ENCODE peak calls at places on chromosomes 7 and 10, in eight cellular contexts. One of them, this sample, is unnamed.

GRCh38 chr10:123648595-123648994 is 17.6 kb upstream of the GPR26 start:
- DNase-seq in osteoblast: no peak
- DNase-seq in coronary artery: peak; percentile 38
- DNase-seq in lower leg skin: no peak
- DNase-seq in endothelial cell of umbilical vein: no peak
- DNase-seq in Panc1: no peak
- DNase-seq in fibroblast of the aortic adventitia: no peak
- DNase-seq in epithelial cell of proximal tubule: no peak
- DNase-seq in this sample: no peak

GRCh38 chr7:100856871-100857282 is 4.4 kb downstream of the SLC12A9 start:
- DNase-seq in osteoblast: no peak
- DNase-seq in coronary artery: no peak
- DNase-seq in lower leg skin: no peak
- DNase-seq in endothelial cell of umbilical vein: no peak
- DNase-seq in Panc1: no peak
- DNase-seq in fibroblast of the aortic adventitia: no peak
- DNase-seq in epithelial cell of proximal tubule: no peak
- DNase-seq in this sample: no peak

GRCh38 chr10:50538473-50539398 is 85.0 kb downstream of the SGMS1 start:
- DNase-seq in osteoblast: no peak
- DNase-seq in coronary artery: no peak
- DNase-seq in lower leg skin: no peak
- DNase-seq in endothelial cell of umbilical vein: peak; percentile 19
- DNase-seq in Panc1: no peak
- DNase-seq in fibroblast of the aortic adventitia: no peak
- DNase-seq in epithelial cell of proximal tubule: peak; percentile 40
- DNase-seq in this sample: peak; percentile 73

GRCh38 chr7:131039355-131039762 is 288.3 kb upstream of the MKLN1 start:
- DNase-seq in osteoblast: no peak
- DNase-seq in coronary artery: no peak
- DNase-seq in lower leg skin: no peak
- DNase-seq in endothelial cell of umbilical vein: no peak
- DNase-seq in Panc1: no peak
- DNase-seq in fibroblast of the aortic adventitia: peak; percentile 39
- DNase-seq in epithelial cell of proximal tubule: no peak
- DNase-seq in this sample: no peak

GRCh38 chr10:31004611-31005193 is 27.0 kb downstream of the ZNF438 start:
- DNase-seq in osteoblast: peak; percentile 75
- DNase-seq in coronary artery: no peak
- DNase-seq in lower leg skin: no peak
- DNase-seq in endothelial cell of umbilical vein: peak; percentile 97
- DNase-seq in Panc1: no peak
- DNase-seq in fibroblast of the aortic adventitia: peak; percentile 93
- DNase-seq in epithelial cell of proximal tubule: no peak
- DNase-seq in this sample: no peak

GRCh38 chr7:77674878-77675277 is 21.4 kb upstream of the RSBN1L start:
- DNase-seq in osteoblast: no peak
- DNase-seq in coronary artery: no peak
- DNase-seq in lower leg skin: no peak
- DNase-seq in endothelial cell of umbilical vein: no peak
- DNase-seq in Panc1: no peak
- DNase-seq in fibroblast of the aortic adventitia: peak; percentile 58
- DNase-seq in epithelial cell of proximal tubule: no peak
- DNase-seq in this sample: peak; percentile 42

GRCh38 chr7:140525741-140526140 is 46.4 kb upstream of the MKRN1 start:
- DNase-seq in osteoblast: no peak
- DNase-seq in coronary artery: no peak
- DNase-seq in lower leg skin: no peak
- DNase-seq in endothelial cell of umbilical vein: no peak
- DNase-seq in Panc1: no peak
- DNase-seq in fibroblast of the aortic adventitia: peak; percentile 40
- DNase-seq in epithelial cell of proximal tubule: no peak
- DNase-seq in this sample: no peak

GRCh38 chr7:118974836-118975235 is 750.3 kb downstream of the ANKRD7 start:
- DNase-seq in osteoblast: no peak
- DNase-seq in coronary artery: no peak
- DNase-seq in lower leg skin: no peak
- DNase-seq in endothelial cell of umbilical vein: no peak
- DNase-seq in Panc1: no peak
- DNase-seq in fibroblast of the aortic adventitia: no peak
- DNase-seq in epithelial cell of proximal tubule: no peak
- DNase-seq in this sample: no peak

GRCh38 chr10:110279062-110279986 is 25.4 kb downstream of the SMNDC1 start:
- DNase-seq in osteoblast: no peak
- DNase-seq in coronary artery: no peak
- DNase-seq in lower leg skin: peak; percentile 56
- DNase-seq in endothelial cell of umbilical vein: peak; percentile 76
- DNase-seq in Panc1: peak; percentile 52
- DNase-seq in fibroblast of the aortic adventitia: peak; percentile 82
- DNase-seq in epithelial cell of proximal tubule: no peak
- DNase-seq in this sample: peak; percentile 68

GRCh38 chr7:27585781-27586447 is 76.8 kb downstream of the HIBADH start:
- DNase-seq in osteoblast: no peak
- DNase-seq in coronary artery: no peak
- DNase-seq in lower leg skin: no peak
- DNase-seq in endothelial cell of umbilical vein: no peak
- DNase-seq in Panc1: no peak
- DNase-seq in fibroblast of the aortic adventitia: peak; percentile 52
- DNase-seq in epithelial cell of proximal tubule: no peak
- DNase-seq in this sample: no peak

GRCh38 chr10:24344695-24345473 is 135.9 kb downstream of the KIAA1217 start:
- DNase-seq in osteoblast: no peak
- DNase-seq in coronary artery: no peak
- DNase-seq in lower leg skin: no peak
- DNase-seq in endothelial cell of umbilical vein: no peak
- DNase-seq in Panc1: no peak
- DNase-seq in fibroblast of the aortic adventitia: no peak
- DNase-seq in epithelial cell of proximal tubule: no peak
- DNase-seq in this sample: no peak

GRCh38 chr10:20100157-20100556 is 283.9 kb downstream of the PLXDC2 start:
- DNase-seq in osteoblast: no peak
- DNase-seq in coronary artery: no peak
- DNase-seq in lower leg skin: no peak
- DNase-seq in endothelial cell of umbilical vein: peak; percentile 18
- DNase-seq in Panc1: no peak
- DNase-seq in fibroblast of the aortic adventitia: peak; percentile 5
- DNase-seq in epithelial cell of proximal tubule: peak; percentile 23
- DNase-seq in this sample: no peak

GRCh38 chr7:781228-781864 is 50.9 kb upstream of the SUN1 start:
- DNase-seq in osteoblast: peak; percentile 29
- DNase-seq in coronary artery: no peak
- DNase-seq in lower leg skin: no peak
- DNase-seq in endothelial cell of umbilical vein: no peak
- DNase-seq in Panc1: no peak
- DNase-seq in fibroblast of the aortic adventitia: no peak
- DNase-seq in epithelial cell of proximal tubule: no peak
- DNase-seq in this sample: no peak

GRCh38 chr7:35993113-35993512 is 159.9 kb upstream of the EEPD1 start:
- DNase-seq in osteoblast: no peak
- DNase-seq in coronary artery: no peak
- DNase-seq in lower leg skin: no peak
- DNase-seq in endothelial cell of umbilical vein: no peak
- DNase-seq in Panc1: peak; percentile 95
- DNase-seq in fibroblast of the aortic adventitia: no peak
- DNase-seq in epithelial cell of proximal tubule: no peak
- DNase-seq in this sample: no peak

GRCh38 chr10:131132681-131133080 is 178.8 kb downstream of the TCERG1L start:
- DNase-seq in osteoblast: no peak
- DNase-seq in coronary artery: no peak
- DNase-seq in lower leg skin: no peak
- DNase-seq in endothelial cell of umbilical vein: no peak
- DNase-seq in Panc1: no peak
- DNase-seq in fibroblast of the aortic adventitia: no peak
- DNase-seq in epithelial cell of proximal tubule: no peak
- DNase-seq in this sample: no peak

GRCh38 chr10:44977287-44978212 is 1.1 kb downstream of the DEPP1 start:
- DNase-seq in osteoblast: peak; percentile 49
- DNase-seq in coronary artery: no peak
- DNase-seq in lower leg skin: no peak
- DNase-seq in endothelial cell of umbilical vein: no peak
- DNase-seq in Panc1: no peak
- DNase-seq in fibroblast of the aortic adventitia: no peak
- DNase-seq in epithelial cell of proximal tubule: no peak
- DNase-seq in this sample: no peak

GRCh38 chr10:32958992-32959703 is 1.1 kb upstream of the ITGB1 start:
- DNase-seq in osteoblast: no peak
- DNase-seq in coronary artery: no peak
- DNase-seq in lower leg skin: no peak
- DNase-seq in endothelial cell of umbilical vein: no peak
- DNase-seq in Panc1: no peak
- DNase-seq in fibroblast of the aortic adventitia: no peak
- DNase-seq in epithelial cell of proximal tubule: no peak
- DNase-seq in this sample: peak; percentile 82

GRCh38 chr7:138837627-138838026 is 39.6 kb upstream of the ATP6V0A4 start:
- DNase-seq in osteoblast: no peak
- DNase-seq in coronary artery: no peak
- DNase-seq in lower leg skin: no peak
- DNase-seq in endothelial cell of umbilical vein: peak; percentile 62
- DNase-seq in Panc1: no peak
- DNase-seq in fibroblast of the aortic adventitia: peak; percentile 24
- DNase-seq in epithelial cell of proximal tubule: no peak
- DNase-seq in this sample: no peak

GRCh38 chr10:86954681-86955500 is 2.5 kb downstream of the MMRN2 start:
- DNase-seq in osteoblast: peak; percentile 94
- DNase-seq in coronary artery: peak; percentile 71
- DNase-seq in lower leg skin: no peak
- DNase-seq in endothelial cell of umbilical vein: peak; percentile 37
- DNase-seq in Panc1: no peak
- DNase-seq in fibroblast of the aortic adventitia: no peak
- DNase-seq in epithelial cell of proximal tubule: no peak
- DNase-seq in this sample: no peak

DNA sequence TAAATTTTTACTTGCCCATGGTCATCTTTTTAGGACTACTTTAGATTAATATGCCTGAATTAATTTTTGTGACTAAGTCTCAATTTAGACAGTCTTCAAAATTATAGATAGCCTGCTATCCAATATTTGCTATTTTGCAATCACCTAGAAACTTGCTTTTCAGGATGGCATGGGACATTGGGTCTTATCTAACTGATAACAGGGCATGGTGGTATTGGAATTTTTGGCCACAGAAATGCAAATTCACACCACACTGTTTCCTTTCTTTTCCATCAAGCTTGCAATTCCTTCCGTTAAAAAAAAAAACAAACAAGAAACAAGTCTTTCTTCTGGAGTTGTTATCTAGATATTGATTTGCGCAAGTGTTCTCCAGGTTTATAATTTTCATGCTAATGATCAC is 8.8 kb downstream of the ARL5B start:
- DNase-seq in osteoblast: no peak
- DNase-seq in coronary artery: no peak
- DNase-seq in lower leg skin: no peak
- DNase-seq in endothelial cell of umbilical vein: no peak
- DNase-seq in Panc1: no peak
- DNase-seq in fibroblast of the aortic adventitia: no peak
- DNase-seq in epithelial cell of proximal tubule: no peak
- DNase-seq in this sample: no peak
- H3K4me3 ChIP-seq in osteoblast: no peak overlapping the region
- H3K4me3 ChIP-seq in coronary artery: no peak overlapping the region
- H3K4me3 ChIP-seq in lower leg skin: no peak overlapping the region
- H3K4me3 ChIP-seq in endothelial cell of umbilical vein: no peak overlapping the region
- H3K4me3 ChIP-seq in Panc1: no peak overlapping the region
- H3K4me3 ChIP-seq in fibroblast of the aortic adventitia: no peak overlapping the region
- H3K4me3 ChIP-seq in epithelial cell of proximal tubule: no peak overlapping the region
- H3K4me3 ChIP-seq in this sample: no peak overlapping the region

DNA sequence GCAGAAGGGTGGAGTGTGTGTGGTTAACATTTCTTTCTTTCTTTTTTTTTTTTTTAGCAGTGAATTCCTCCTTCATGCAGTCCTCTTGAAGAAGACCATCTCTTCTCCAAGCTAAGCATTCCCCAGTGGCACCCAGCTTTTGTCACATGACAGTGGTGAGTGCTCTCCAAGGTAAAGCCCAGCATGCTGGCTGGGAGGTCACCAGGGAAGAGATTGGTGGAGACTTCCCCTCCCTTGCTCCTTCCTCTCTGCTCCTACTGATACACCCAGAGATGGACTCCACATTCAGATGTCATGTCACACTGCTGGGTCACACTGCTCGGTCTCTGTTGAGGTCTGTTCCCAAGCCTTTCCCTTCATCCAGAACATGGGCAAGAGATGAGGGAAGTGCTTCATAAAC is 55.3 kb downstream of the FRMPD2 start:
- DNase-seq in osteoblast: no peak
- DNase-seq in coronary artery: no peak
- DNase-seq in lower leg skin: no peak
- DNase-seq in endothelial cell of umbilical vein: no peak
- DNase-seq in Panc1: no peak
- DNase-seq in fibroblast of the aortic adventitia: no peak
- DNase-seq in epithelial cell of proximal tubule: no peak
- DNase-seq in this sample: no peak
- TF ChIP-seq CTCF in osteoblast: no peak
- TF ChIP-seq CTCF in coronary artery: no peak
- TF ChIP-seq CTCF in lower leg skin: no peak
- TF ChIP-seq CTCF in endothelial cell of umbilical vein: no peak
- TF ChIP-seq CTCF in Panc1: no peak
- TF ChIP-seq CTCF in fibroblast of the aortic adventitia: no peak
- TF ChIP-seq CTCF in epithelial cell of proximal tubule: no peak
- TF ChIP-seq CTCF in this sample: no peak

GRCh38 chr10:484441-484924 is 205.0 kb downstream of the DIP2C start:
- DNase-seq in osteoblast: no peak
- DNase-seq in coronary artery: peak; percentile 70
- DNase-seq in lower leg skin: no peak
- DNase-seq in endothelial cell of umbilical vein: peak; percentile 26
- DNase-seq in Panc1: no peak
- DNase-seq in fibroblast of the aortic adventitia: peak; percentile 38
- DNase-seq in epithelial cell of proximal tubule: no peak
- DNase-seq in this sample: peak; percentile 62
- H3K4me3 ChIP-seq in osteoblast: peak overlapping the region; percentile 71
- H3K4me3 ChIP-seq in coronary artery: peak overlapping the region; percentile 53
- H3K4me3 ChIP-seq in lower leg skin: no peak overlapping the region
- H3K4me3 ChIP-seq in endothelial cell of umbilical vein: no peak overlapping the region
- H3K4me3 ChIP-seq in Panc1: peak overlapping the region; percentile 35
- H3K4me3 ChIP-seq in fibroblast of the aortic adventitia: peak overlapping the region; percentile 57
- H3K4me3 ChIP-seq in epithelial cell of proximal tubule: peak overlapping the region; percentile 44
- H3K4me3 ChIP-seq in this sample: peak overlapping the region; percentile 75

GRCh38 chr10:113078282-113078907 is 128.3 kb downstream of the TCF7L2 start:
- DNase-seq in osteoblast: no peak
- DNase-seq in coronary artery: no peak
- DNase-seq in lower leg skin: no peak
- DNase-seq in endothelial cell of umbilical vein: no peak
- DNase-seq in Panc1: no peak
- DNase-seq in fibroblast of the aortic adventitia: no peak
- DNase-seq in epithelial cell of proximal tubule: no peak
- DNase-seq in this sample: no peak

GRCh38 chr10:113073549-113074189 is 123.6 kb downstream of the TCF7L2 start:
- DNase-seq in osteoblast: peak; percentile 93
- DNase-seq in coronary artery: peak; percentile 94
- DNase-seq in lower leg skin: peak; percentile 79
- DNase-seq in endothelial cell of umbilical vein: peak; percentile 92
- DNase-seq in Panc1: peak; percentile 98
- DNase-seq in fibroblast of the aortic adventitia: peak; percentile 98
- DNase-seq in epithelial cell of proximal tubule: peak; percentile 90
- DNase-seq in this sample: no peak

GRCh38 chr10:113080621-113081229 is 130.7 kb downstream of the TCF7L2 start:
- DNase-seq in osteoblast: peak; percentile 64
- DNase-seq in coronary artery: no peak
- DNase-seq in lower leg skin: no peak
- DNase-seq in endothelial cell of umbilical vein: no peak
- DNase-seq in Panc1: no peak
- DNase-seq in fibroblast of the aortic adventitia: no peak
- DNase-seq in epithelial cell of proximal tubule: no peak
- DNase-seq in this sample: no peak

GRCh38 chr10:113080061-113080460 is 130.0 kb downstream of the TCF7L2 start:
- DNase-seq in osteoblast: no peak
- DNase-seq in coronary artery: no peak
- DNase-seq in lower leg skin: no peak
- DNase-seq in endothelial cell of umbilical vein: no peak
- DNase-seq in Panc1: no peak
- DNase-seq in fibroblast of the aortic adventitia: no peak
- DNase-seq in epithelial cell of proximal tubule: no peak
- DNase-seq in this sample: no peak

GRCh38 chr10:113076949-113077348 is 126.9 kb downstream of the TCF7L2 start:
- DNase-seq in osteoblast: no peak
- DNase-seq in coronary artery: no peak
- DNase-seq in lower leg skin: no peak
- DNase-seq in endothelial cell of umbilical vein: no peak
- DNase-seq in Panc1: no peak
- DNase-seq in fibroblast of the aortic adventitia: no peak
- DNase-seq in epithelial cell of proximal tubule: no peak
- DNase-seq in this sample: no peak
- TF ChIP-seq CTCF in osteoblast: no peak
- TF ChIP-seq CTCF in coronary artery: no peak
- TF ChIP-seq CTCF in lower leg skin: no peak
- TF ChIP-seq CTCF in endothelial cell of umbilical vein: no peak
- TF ChIP-seq CTCF in Panc1: no peak
- TF ChIP-seq CTCF in fibroblast of the aortic adventitia: no peak
- TF ChIP-seq CTCF in epithelial cell of proximal tubule: no peak
- TF ChIP-seq CTCF in this sample: no peak

This sample was measured in GM12865.